ENCODE peak calls at places on chromosomes 13 and 19, in six cellular contexts. N, Q, S, L, J and F are unnamed samples.

GRCh38 chr13:112175162-112176075 is 108.5 kb downstream of the SOX1 start:
- DNase-seq in N (no peak), Q (no peak), S (no peak), L (no peak), J (no peak), F (no peak)

GRCh38 chr13:20136781-20137703 is 23.8 kb downstream of the GJA3 start:
- DNase-seq in N (peak), Q (no peak), S (peak), L (peak), J (no peak), F (no peak)

GRCh38 chr19:2478324-2478755 is 2.4 kb downstream of the GADD45B start:
- DNase-seq in N (peak), Q (peak), S (peak), L (peak), J (peak), F (no peak)

GRCh38 chr19:57034544-57034943 is 85.2 kb upstream of the USP29 start:
- DNase-seq in N (no peak), Q (no peak), S (no peak), L (no peak), J (no peak), F (no peak)

GRCh38 chr19:33430674-33431277 is 57.3 kb downstream of the CEBPG start:
- DNase-seq in N (peak), Q (peak), S (peak), L (no peak), J (peak), F (no peak)

GRCh38 chr19:10402441-10403038 is 802 bp downstream of the CDC37 start:
- DNase-seq in N (no peak), Q (no peak), S (peak), L (no peak), J (no peak), F (no peak)

GRCh38 chr13:70568571-70568970 is 460.3 kb upstream of the KLHL1 start:
- DNase-seq in N (no peak), Q (peak), S (no peak), L (no peak), J (peak), F (peak)

GRCh38 chr19:55902080-55902751 is 29.9 kb downstream of the NLRP13 start:
- DNase-seq in N (no peak), Q (no peak), S (no peak), L (no peak), J (no peak), F (no peak)

GRCh38 chr13:66585669-66586203 is 644.4 kb downstream of the PCDH9 start:
- DNase-seq in N (no peak), Q (no peak), S (no peak), L (no peak), J (no peak), F (no peak)

GRCh38 chr19:48443731-48444128 is 2.1 kb upstream of the GRWD1 start:
- DNase-seq in N (no peak), Q (no peak), S (no peak), L (no peak), J (no peak), F (no peak)

GRCh38 chr13:29522044-29522685 is 73.3 kb downstream of the SLC7A1 start:
- DNase-seq in N (no peak), Q (no peak), S (no peak), L (no peak), J (no peak), F (no peak)

GRCh38 chr19:11361037-11361770 is 6.0 kb downstream of the PLPPR2 start:
- DNase-seq in N (peak), Q (peak), S (peak), L (peak), J (no peak), F (no peak)

GRCh38 chr13:77196052-77196618 is 130.8 kb downstream of the MYCBP2 start:
- DNase-seq in N (no peak), Q (peak), S (no peak), L (no peak), J (no peak), F (no peak)

GRCh38 chr13:32581177-32581786 is 5.0 kb upstream of the PDS5B start:
- DNase-seq in N (no peak), Q (peak), S (no peak), L (no peak), J (no peak), F (no peak)

GRCh38 chr13:58963321-58963720 is 1200.4 kb downstream of the DIAPH3 start:
- DNase-seq in N (no peak), Q (no peak), S (no peak), L (no peak), J (no peak), F (no peak)

GRCh38 chr13:112486386-112487126 is 101.4 kb downstream of the TUBGCP3 start:
- DNase-seq in N (peak), Q (peak), S (no peak), L (no peak), J (no peak), F (no peak)

GRCh38 chr19:6039541-6040225 is 61.7 kb upstream of the RANBP3 start:
- DNase-seq in N (no peak), Q (no peak), S (peak), L (no peak), J (no peak), F (no peak)

GRCh38 chr19:47719047-47719885 is 6.0 kb downstream of the EHD2 start:
- DNase-seq in N (peak), Q (peak), S (no peak), L (peak), J (no peak), F (no peak)

GRCh38 chr19:35116085-35116801 is 620 bp downstream of the FXYD3 start:
- DNase-seq in N (no peak), Q (no peak), S (no peak), L (peak), J (no peak), F (no peak)